ENCODE peak calls at places on chromosomes 3 and 15, in nine cellular contexts. B is psoas muscle, Q is foreskin keratinocyte, X is OCI-LY7, A is cardiac fibroblast, D is body of pancreas, S is heart left ventricle, H is bronchial epithelial cell, F is dorsolateral prefrontal cortex. R is an unnamed sample.
A peak's percentile ranks its signal among the peaks of the same experiment; 100 is the strongest.

GRCh38 chr3:23331141-23331935 is 128.2 kb downstream of the UBE2E2 start:
- DNase-seq in B (no peak), Q (no peak), X (no peak), A (no peak), D (no peak), S (no peak), H (peak; percentile 12), F (no peak), R (no peak)

GRCh38 chr15:32743411-32744145 is 25.8 kb downstream of the GREM1 start:
- DNase-seq in B (no peak), Q (no peak), X (no peak), A (peak; percentile 55), D (no peak), S (no peak), H (peak; percentile 31), F (no peak), R (no peak)

GRCh38 chr3:140942221-140943104 is 827 bp downstream of the SLC25A36 start:
- DNase-seq in B (peak; percentile 60), Q (no peak), X (peak; percentile 80), A (peak; percentile 66), D (peak; percentile 66), S (peak; percentile 63), H (peak; percentile 41), F (peak; percentile 40), R (peak; percentile 63)

GRCh38 chr15:46654993-46655392 is 1020.2 kb downstream of the SQOR start:
- DNase-seq in B (no peak), Q (no peak), X (no peak), A (no peak), D (no peak), S (no peak), H (peak; percentile 12), F (no peak), R (no peak)

GRCh38 chr3:184710870-184711365 is 946 bp downstream of the MAGEF1 start:
- DNase-seq in B (no peak), Q (no peak), X (peak; percentile 74), A (peak; percentile 15), D (peak; percentile 27), S (no peak), H (no peak), F (no peak), R (peak; percentile 80)

GRCh38 chr3:159416854-159417253 is 571.8 kb upstream of the IL12A start:
- DNase-seq in B (no peak), Q (no peak), X (no peak), A (peak; percentile 29), D (no peak), S (peak; percentile 6), H (no peak), F (no peak), R (no peak)

GRCh38 chr3:128415110-128415772 is 51.4 kb downstream of the DNAJB8 start:
- DNase-seq in B (no peak), Q (no peak), X (no peak), A (no peak), D (no peak), S (no peak), H (no peak), F (no peak), R (no peak)

GRCh38 chr3:184525337-184526157 is 36.0 kb upstream of the EPHB3 start:
- DNase-seq in B (no peak), Q (peak; percentile 18), X (no peak), A (no peak), D (peak; percentile 35), S (no peak), H (peak; percentile 63), F (no peak), R (peak; percentile 48)

GRCh38 chr15:95196176-95196915 is 965.0 kb downstream of the MCTP2 start:
- DNase-seq in B (no peak), Q (no peak), X (no peak), A (no peak), D (no peak), S (no peak), H (no peak), F (no peak), R (no peak)

GRCh38 chr3:180749796-180750195 is 70.5 kb upstream of the CCDC39 start:
- DNase-seq in B (no peak), Q (no peak), X (no peak), A (no peak), D (no peak), S (no peak), H (no peak), F (no peak), R (no peak)

GRCh38 chr3:49867871-49868321 is 1.8 kb downstream of the CAMKV start:
- DNase-seq in B (no peak), Q (no peak), X (peak; percentile 30), A (peak; percentile 47), D (no peak), S (no peak), H (peak; percentile 29), F (no peak), R (no peak)

GRCh38 chr3:132228923-132229322 is 88.3 kb upstream of the ACP3 start:
- DNase-seq in B (no peak), Q (no peak), X (no peak), A (no peak), D (no peak), S (no peak), H (peak; percentile 45), F (no peak), R (no peak)

GRCh38 chr3:138684411-138684810 is 75.8 kb downstream of the FAIM start:
- DNase-seq in B (no peak), Q (no peak), X (no peak), A (no peak), D (peak; percentile 20), S (no peak), H (no peak), F (no peak), R (no peak)

GRCh38 chr3:55440406-55440708 is 46.7 kb downstream of the WNT5A start:
- DNase-seq in B (no peak), Q (no peak), X (no peak), A (peak; percentile 0), D (peak; percentile 38), S (no peak), H (no peak), F (no peak), R (no peak)

GRCh38 chr15:80437492-80437891 is 33.3 kb downstream of the ARNT2 start:
- DNase-seq in B (no peak), Q (no peak), X (no peak), A (no peak), D (no peak), S (no peak), H (peak; percentile 14), F (no peak), R (no peak)

GRCh38 chr15:95174880-95175279 is 943.5 kb downstream of the MCTP2 start:
- DNase-seq in B (no peak), Q (no peak), X (no peak), A (peak; percentile 68), D (no peak), S (no peak), H (no peak), F (no peak), R (no peak)

GRCh38 chr15:42010434-42010833 is 10.4 kb downstream of the PLA2G4E start:
- DNase-seq in B (no peak), Q (peak; percentile 48), X (peak; percentile 9), A (no peak), D (no peak), S (no peak), H (peak; percentile 76), F (no peak), R (peak; percentile 72)

GRCh38 chr3:42612147-42612680 is 11.7 kb downstream of the NKTR start:
- DNase-seq in B (no peak), Q (no peak), X (no peak), A (no peak), D (no peak), S (no peak), H (no peak), F (no peak), R (no peak)

GRCh38 chr15:90225047-90225446 is 8.7 kb downstream of the CIB1 start:
- DNase-seq in B (no peak), Q (no peak), X (no peak), A (no peak), D (no peak), S (no peak), H (no peak), F (no peak), R (no peak)

GRCh38 chr3:193946945-193947344 is 189.0 kb upstream of the HES1 start:
- DNase-seq in B (no peak), Q (no peak), X (no peak), A (no peak), D (no peak), S (no peak), H (peak; percentile 69), F (no peak), R (no peak)

DNA sequence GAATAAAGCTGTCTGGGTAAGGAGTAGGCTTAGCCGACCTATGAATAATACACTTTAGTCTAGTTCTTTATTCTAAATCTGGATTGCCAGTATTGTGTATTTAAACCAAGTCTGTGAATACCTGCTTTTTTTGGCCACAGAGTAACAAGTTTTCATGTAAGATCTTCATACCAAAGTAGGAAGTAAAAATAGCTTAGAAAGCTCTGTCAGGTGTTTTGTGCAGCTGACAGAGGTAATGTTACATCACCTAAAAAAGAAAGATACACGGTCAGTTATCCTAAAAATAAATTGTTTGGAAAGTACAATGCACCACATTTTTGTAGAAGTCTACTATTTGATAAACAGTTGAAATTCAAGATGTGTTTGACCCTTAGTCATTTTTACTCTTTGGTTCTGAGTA is 16.5 kb downstream of the CALML4 start:
- DNase-seq in B (no peak), Q (no peak), X (peak; percentile 86), A (no peak), D (no peak), S (no peak), H (no peak), F (no peak), R (peak; percentile 16)
- TF ChIP-seq CTCF in B (no peak), Q (no peak), X (no peak), A (no peak), D (no peak), S (no peak), H (no peak), F (no peak), R (no peak)

GRCh38 chr15:73464602-73465001 is 21.6 kb downstream of the REC114 start:
- DNase-seq in B (no peak), Q (no peak), X (no peak), A (no peak), D (no peak), S (no peak), H (no peak), F (no peak), R (no peak)
- TF ChIP-seq CTCF in B (no peak), Q (peak; percentile 36), X (peak; percentile 30), A (peak; percentile 20), D (no peak), S (no peak), H (peak; percentile 25), F (peak; percentile 16), R (no peak)

GRCh38 chr3:163779396-163780344 is 1298.6 kb downstream of the SI start:
- DNase-seq in B (no peak), Q (no peak), X (no peak), A (no peak), D (no peak), S (no peak), H (no peak), F (no peak), R (no peak)
- TF ChIP-seq CTCF in B (no peak), Q (no peak), X (peak; percentile 22), A (no peak), D (no peak), S (no peak), H (no peak), F (no peak), R (no peak)

DNA sequence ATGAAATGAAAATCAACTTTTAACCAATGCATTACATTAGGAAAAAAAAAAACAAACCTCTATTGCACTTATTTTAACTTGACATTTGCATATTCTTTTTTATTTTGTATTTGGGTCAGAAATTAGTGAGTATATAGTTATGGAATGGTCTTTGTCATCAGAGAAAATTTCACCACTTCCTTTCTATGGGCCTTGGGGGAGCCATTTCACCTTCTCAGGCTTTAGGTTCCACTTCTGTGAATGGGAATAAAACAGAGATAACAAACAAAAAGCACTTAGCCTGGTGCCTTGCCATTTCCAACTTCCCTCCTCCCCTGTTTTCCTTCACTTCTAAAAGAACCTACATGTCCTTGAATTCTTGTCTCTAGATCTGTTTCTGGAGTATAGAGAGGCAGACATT is 168.0 kb upstream of the STT3B start:
- DNase-seq in B (no peak), Q (peak; percentile 29), X (no peak), A (peak; percentile 62), D (no peak), S (no peak), H (peak; percentile 55), F (no peak), R (no peak)
- TF ChIP-seq CTCF in B (no peak), Q (peak; percentile 59), X (peak; percentile 35), A (peak; percentile 4), D (no peak), S (no peak), H (no peak), F (no peak), R (no peak)

R was measured in GM13976.